ENCODE peak calls at places on chromosome 7, in eight cellular contexts. Q, R, J, C, O, I, U and S are unnamed samples.

GRCh38 chr7:132430863-132431822 is 145.1 kb downstream of the PLXNA4 start:
- DNase-seq in J (no peak), U (peak; percentile 28), C (peak; percentile 52), O (peak; percentile 85), Q (peak; percentile 68), I (no peak), R (peak; percentile 50), S (peak; percentile 65)

GRCh38 chr7:82419200-82419599 is 24.4 kb downstream of the CACNA2D1 start:
- DNase-seq in C (no peak), U (no peak), O (no peak), J (no peak), Q (no peak), R (no peak), I (no peak), S (no peak)

GRCh38 chr7:69598487-69599148 is 343 bp downstream of the AUTS2 start:
- DNase-seq in J (no peak), U (no peak), R (no peak), O (no peak), I (peak; percentile 49), Q (no peak), C (no peak), S (peak; percentile 52)

GRCh38 chr7:33773053-33773452 is 132.3 kb upstream of the BMPER start:
- DNase-seq in J (no peak), U (no peak), Q (no peak), I (no peak), R (no peak), O (no peak), C (no peak), S (no peak)

GRCh38 chr7:83109352-83109751 is 53.3 kb downstream of the PCLO start:
- DNase-seq in R (no peak), I (no peak), U (no peak), C (no peak), J (no peak), Q (no peak), O (no peak), S (no peak)

GRCh38 chr7:99422091-99422624 is 13.4 kb downstream of the BUD31 start:
- DNase-seq in I (no peak), R (no peak), J (no peak), C (no peak), Q (no peak), O (no peak), U (no peak), S (no peak)

GRCh38 chr7:98404840-98405239 is 4.0 kb upstream of the BAIAP2L1 start:
- DNase-seq in O (no peak), U (no peak), I (no peak), C (no peak), Q (no peak), J (no peak), R (no peak), S (no peak)

GRCh38 chr7:32163141-32163806 is 93.1 kb upstream of the PDE1C start:
- DNase-seq in I (no peak), U (no peak), O (no peak), Q (peak; percentile 73), R (no peak), J (peak; percentile 92), C (peak; percentile 78), S (peak; percentile 50)

GRCh38 chr7:133051066-133051465 is 30.8 kb downstream of the CHCHD3 start:
- DNase-seq in R (peak; percentile 38), J (no peak), U (peak; percentile 19), Q (no peak), I (no peak), C (no peak), O (no peak), S (no peak)

GRCh38 chr7:137996386-137996851 is 5.5 kb downstream of the CREB3L2 start:
- DNase-seq in U (no peak), Q (no peak), I (no peak), R (no peak), O (no peak), C (no peak), J (no peak), S (no peak)

GRCh38 chr7:1555813-1556540 is at the start of gene TMEM184A:
- DNase-seq in Q (peak; percentile 98), O (peak; percentile 71), J (no peak), U (peak; percentile 47), C (no peak), I (no peak), R (peak; percentile 89), S (peak; percentile 86)

GRCh38 chr7:123727071-123727837 is 21.5 kb downstream of the WASL start:
- DNase-seq in J (no peak), R (peak; percentile 12), O (no peak), I (no peak), Q (no peak), U (no peak), C (no peak), S (no peak)

GRCh38 chr7:774161-775109 is 47.4 kb upstream of the PRKAR1B start:
- DNase-seq in C (peak; percentile 66), J (peak; percentile 42), R (peak; percentile 72), U (peak; percentile 79), Q (no peak), I (peak; percentile 51), O (peak; percentile 70), S (no peak)

GRCh38 chr7:28503396-28503795 is 91.1 kb downstream of the CREB5 start:
- DNase-seq in O (no peak), I (no peak), U (no peak), R (no peak), Q (no peak), C (no peak), J (no peak), S (no peak)

GRCh38 chr7:55522268-55522902 is 49.9 kb downstream of the VOPP1 start:
- DNase-seq in C (no peak), O (no peak), U (no peak), I (no peak), Q (no peak), R (no peak), J (no peak), S (no peak)

GRCh38 chr7:128859232-128860157 is 3.2 kb upstream of the ATP6V1F start:
- DNase-seq in U (no peak), Q (no peak), O (no peak), J (no peak), I (no peak), C (no peak), R (no peak), S (no peak)

GRCh38 chr7:41065663-41066062 is 637.2 kb downstream of the INHBA start:
- DNase-seq in O (no peak), C (no peak), I (no peak), Q (peak; percentile 11), U (no peak), J (no peak), R (no peak), S (peak; percentile 75)

GRCh38 chr7:148773344-148773743 is 74.6 kb downstream of the CUL1 start:
- DNase-seq in Q (no peak), R (no peak), O (peak; percentile 70), I (no peak), J (no peak), U (no peak), C (no peak), S (no peak)

GRCh38 chr7:11831383-11831726 is 643 bp downstream of the THSD7A start:
- DNase-seq in I (no peak), C (no peak), J (peak; percentile 6), U (no peak), Q (peak; percentile 6), R (no peak), O (no peak), S (no peak)

GRCh38 chr7:81690251-81690650 is 79.6 kb downstream of the HGF start:
- DNase-seq in O (no peak), J (no peak), Q (no peak), R (no peak), C (no peak), I (no peak), U (no peak), S (no peak)

GRCh38 chr7:128697301-128697905 is 25.3 kb downstream of the GARIN1A start:
- DNase-seq in U (no peak), J (peak; percentile 11), I (peak; percentile 62), Q (no peak), O (peak; percentile 49), C (no peak), R (peak; percentile 68), S (peak; percentile 49)

GRCh38 chr7:157568785-157569584 is 232.2 kb downstream of the DNAJB6 start:
- DNase-seq in I (peak; percentile 26), R (peak; percentile 47), O (peak; percentile 80), C (peak; percentile 26), J (no peak), U (no peak), Q (no peak), S (peak; percentile 58)

GRCh38 chr7:157404845-157405481 is 68.2 kb downstream of the DNAJB6 start:
- DNase-seq in R (peak; percentile 78), I (no peak), C (peak; percentile 66), J (peak; percentile 57), O (peak; percentile 40), Q (no peak), U (no peak), S (peak; percentile 80)

GRCh38 chr7:21690717-21691116 is 147.9 kb downstream of the DNAH11 start:
- DNase-seq in R (no peak), Q (no peak), J (no peak), I (no peak), O (no peak), C (no peak), U (no peak), S (no peak)

GRCh38 chr7:33904680-33905388 is 505 bp upstream of the BMPER start:
- DNase-seq in R (peak; percentile 61), O (no peak), C (peak; percentile 56), Q (no peak), U (peak; percentile 50), J (peak; percentile 27), I (peak; percentile 45), S (no peak)

GRCh38 chr7:73341877-73342276 is 13.9 kb downstream of the FKBP6 start:
- DNase-seq in O (no peak), J (no peak), I (no peak), U (peak; percentile 21), C (no peak), R (peak; percentile 64), Q (peak; percentile 40), S (no peak)

GRCh38 chr7:115230882-115231508 is 309.1 kb downstream of the MDFIC start:
- DNase-seq in J (peak; percentile 45), R (peak; percentile 53), I (no peak), C (no peak), Q (peak; percentile 88), U (no peak), O (no peak), S (no peak)

GRCh38 chr7:44067064-44067951 is 1.9 kb upstream of the PGAM2 start:
- DNase-seq in I (no peak), U (no peak), J (no peak), C (no peak), Q (no peak), O (peak; percentile 18), R (no peak), S (no peak)

GRCh38 chr7:25216837-25217236 is 11.4 kb downstream of the NPVF start:
- DNase-seq in O (no peak), J (peak; percentile 65), I (peak; percentile 38), Q (peak; percentile 72), C (no peak), U (no peak), R (peak; percentile 72), S (no peak)

GRCh38 chr7:66841898-66842297 is 79.1 kb upstream of the TMEM248 start:
- DNase-seq in O (no peak), J (no peak), C (no peak), I (no peak), Q (no peak), U (no peak), R (no peak), S (no peak)

GRCh38 chr7:24133691-24134090 is 150.3 kb upstream of the NPY start:
- DNase-seq in C (no peak), R (no peak), U (no peak), O (no peak), I (no peak), Q (no peak), J (no peak), S (no peak)

GRCh38 chr7:121557034-121557892 is 161.2 kb upstream of the FAM3C start:
- DNase-seq in O (no peak), Q (peak; percentile 38), R (no peak), I (no peak), U (no peak), J (no peak), C (no peak), S (no peak)

GRCh38 chr7:95777266-95777665 is 4.9 kb downstream of the DYNC1I1 start:
- DNase-seq in R (no peak), C (no peak), Q (no peak), U (no peak), J (no peak), O (no peak), I (no peak), S (no peak)

GRCh38 chr7:127413962-127414361 is 21.5 kb upstream of the ZNF800 start:
- DNase-seq in Q (no peak), I (no peak), R (no peak), U (no peak), C (no peak), J (no peak), O (no peak), S (no peak)